ENCODE peak calls at places on chromosome 3, in five cellular contexts. T, S, R, M and U are unnamed samples. For H3K9me3, the result is how much of the 10 kb centered on the place peaks cover.

GRCh38 chr3:50246517-50246954 is 10.5 kb downstream of the GNAI2 start:
- DNase-seq in S (peak), T (peak), M (peak), R (peak), U (no peak)

GRCh38 chr3:100463646-100464155 is 28.7 kb upstream of the TMEM45A start:
- DNase-seq in M (no peak), R (no peak), T (no peak), S (no peak), U (no peak)

GRCh38 chr3:161314836-161315391 is 56.4 kb downstream of the SPTSSB start:
- DNase-seq in T (no peak), R (no peak), M (no peak), S (no peak), U (no peak)

GRCh38 chr3:169529013-169529412 is 134.5 kb downstream of the MECOM start:
- DNase-seq in S (no peak), M (no peak), R (no peak), T (no peak), U (no peak)

GRCh38 chr3:45832691-45833090 is 9.2 kb downstream of the LZTFL1 start:
- DNase-seq in T (peak), M (no peak), R (peak), S (no peak), U (no peak)

GRCh38 chr3:30539772-30540171 is 66.6 kb upstream of the TGFBR2 start:
- DNase-seq in S (no peak), T (peak), M (no peak), R (no peak), U (no peak)

GRCh38 chr3:106699093-106699492 is 678.1 kb upstream of the CCDC54 start:
- DNase-seq in S (no peak), R (no peak), T (no peak), M (no peak), U (no peak)

GRCh38 chr3:56125358-56126005 is 342.8 kb downstream of the ERC2 start:
- DNase-seq in S (no peak), R (no peak), T (peak), M (peak), U (no peak)

GRCh38 chr3:188268336-188268735 is 114.4 kb downstream of the LPP start:
- DNase-seq in S (no peak), M (no peak), T (no peak), R (no peak), U (no peak)

GRCh38 chr3:16338999-16339398 is 74.0 kb downstream of the OXNAD1 start:
- DNase-seq in R (no peak), S (peak), M (no peak), T (peak), U (no peak)

GRCh38 chr3:6449099-6449498 is 411.8 kb upstream of the GRM7 start:
- DNase-seq in R (no peak), S (no peak), M (no peak), T (no peak), U (no peak)

GRCh38 chr3:12449889-12450682 is 34.2 kb upstream of the TSEN2 start:
- DNase-seq in S (no peak), R (no peak), M (no peak), T (no peak), U (no peak)

GRCh38 chr3:168545591-168545990 is 449.9 kb upstream of the GOLIM4 start:
- DNase-seq in R (no peak), M (no peak), S (no peak), T (peak), U (no peak)

GRCh38 chr3:44883999-44884431 is 9.6 kb downstream of the TGM4 start:
- DNase-seq in T (peak), S (no peak), R (no peak), M (no peak), U (no peak)

GRCh38 chr3:56933803-56934202 is 126.7 kb upstream of the SPATA12 start:
- DNase-seq in S (no peak), R (no peak), M (no peak), T (no peak), U (no peak)

GRCh38 chr3:196012941-196013471 is 68.9 kb downstream of the TFRC start:
- DNase-seq in T (no peak), R (no peak), S (no peak), M (no peak), U (no peak)

GRCh38 chr3:14467723-14468620 is 65.6 kb downstream of the SLC6A6 start:
- DNase-seq in T (peak), R (peak), S (peak), M (no peak), U (peak)

GRCh38 chr3:119508172-119508845 is 10.0 kb downstream of the TIMMDC1 start:
- DNase-seq in R (no peak), M (no peak), T (no peak), S (no peak), U (no peak)

GRCh38 chr3:193982258-193982659 is 153.7 kb upstream of the HES1 start:
- DNase-seq in M (peak), R (no peak), T (no peak), S (no peak), U (no peak)

GRCh38 chr3:38313263-38313662 is 31.2 kb downstream of the SLC22A14 start:
- DNase-seq in S (no peak), T (no peak), M (no peak), R (no peak), U (no peak)

GRCh38 chr3:168073842-168074311 is 21.8 kb downstream of the GOLIM4 start:
- DNase-seq in T (no peak), S (no peak), M (no peak), R (no peak), U (no peak)

GRCh38 chr3:46898321-46899150 is 21.0 kb downstream of the PTH1R start:
- DNase-seq in S (peak), T (no peak), M (peak), R (no peak), U (no peak)

GRCh38 chr3:79497447-79498111 is 270.2 kb downstream of the ROBO1 start:
- DNase-seq in R (no peak), M (no peak), S (no peak), T (peak), U (no peak)

GRCh38 chr3:112134335-112135124 is 1.5 kb upstream of the GCSAM start:
- DNase-seq in S (no peak), R (peak), M (no peak), T (no peak), U (no peak)

GRCh38 chr3:153591566-153592221 is 429.7 kb downstream of the RAP2B start:
- DNase-seq in R (no peak), M (no peak), S (no peak), T (no peak), U (no peak)

GRCh38 chr3:151971814-151972579 is 98.6 kb downstream of the SUCNR1 start:
- DNase-seq in S (no peak), T (peak), M (no peak), R (no peak), U (no peak)

GRCh38 chr3:157110761-157111238 is 49.1 kb downstream of the CCNL1 start:
- DNase-seq in R (no peak), M (no peak), S (no peak), T (no peak), U (no peak)

GRCh38 chr3:134058728-134059601 is 29.2 kb upstream of the SLCO2A1 start:
- DNase-seq in M (no peak), S (no peak), T (no peak), R (no peak), U (no peak)

GRCh38 chr3:197151562-197151961 is 121.9 kb upstream of the MELTF start:
- DNase-seq in R (no peak), S (no peak), T (peak), M (no peak), U (no peak)

GRCh38 chr3:195550723-195551122 is 7.6 kb upstream of the PPP1R2 start:
- DNase-seq in S (no peak), T (no peak), M (no peak), R (no peak), U (no peak)

GRCh38 chr3:46865034-46865507 is 1.8 kb upstream of the MYL3 start:
- DNase-seq in R (no peak), M (peak), S (peak), T (no peak), U (no peak)

GRCh38 chr3:42735021-42735420 is 32.4 kb upstream of the HHATL start:
- DNase-seq in S (no peak), T (no peak), R (no peak), M (no peak), U (no peak)

GRCh38 chr3:16124636-16125035 is 49.8 kb upstream of the GALNT15 start:
- DNase-seq in M (no peak), T (peak), S (no peak), R (no peak), U (no peak)

GRCh38 chr3:149839874-149840273 is 26.9 kb downstream of the RNF13 start:
- DNase-seq in T (no peak), R (no peak), M (no peak), S (no peak), U (no peak)

GRCh38 chr3:28667646-28668376 is 319.2 kb upstream of the AZI2 start:
- DNase-seq in R (peak), T (peak), S (no peak), M (peak), U (peak)

GRCh38 chr3:72338082-72338941 is 509.9 kb downstream of the SHQ1 start:
- DNase-seq in T (peak), R (no peak), M (no peak), S (no peak), U (no peak)

GRCh38 chr3:126373682-126374601 is 16.7 kb upstream of the KLF15 start:
- DNase-seq in M (no peak), R (no peak), S (no peak), T (peak), U (no peak)

GRCh38 chr3:58688563-58688962 is 22.0 kb upstream of the FAM3D start:
- DNase-seq in S (no peak), T (no peak), M (no peak), R (no peak), U (no peak)
- H3K9me3 ChIP-seq in S (under half), T (under half), M (under half), R (under half), U (under half)

DNA sequence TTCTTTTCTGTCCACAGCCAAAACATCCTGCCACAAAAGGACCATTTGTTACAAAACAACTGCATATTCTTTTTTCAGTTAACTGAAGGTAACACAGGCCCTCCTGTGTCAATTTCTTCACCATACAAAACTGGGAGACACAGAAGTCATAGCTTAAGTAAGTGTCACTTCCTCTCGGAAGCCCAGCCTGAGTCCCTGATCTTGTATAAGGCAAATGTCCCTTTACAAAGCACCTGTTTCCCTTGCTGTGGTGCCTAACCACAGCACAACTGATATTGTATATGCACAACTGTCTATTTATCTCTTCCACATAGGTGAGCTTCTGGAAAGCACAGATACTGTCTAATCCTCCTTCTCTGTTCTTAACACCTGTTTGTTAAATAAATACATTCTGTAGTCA is 293.7 kb downstream of the FHIT start:
- DNase-seq in S (no peak), T (no peak), R (no peak), M (no peak), U (no peak)
- H3K9me3 ChIP-seq in S (under half), T (under half), R (under half), M (under half), U (under half)

GRCh38 chr3:98709433-98709832 is 53.7 kb upstream of the ST3GAL6 start:
- DNase-seq in M (no peak), S (no peak), T (no peak), R (no peak), U (no peak)
- H3K9me3 ChIP-seq in M (under half), S (under half), T (under half), R (under half), U (under half)

GRCh38 chr3:1883489-1883888 is 215.2 kb upstream of the CNTN4 start:
- DNase-seq in M (no peak), S (no peak), R (no peak), T (no peak), U (no peak)
- H3K9me3 ChIP-seq in M (under half), S (under half), R (under half), T (under half), U (under half)